ENCODE peak calls at places on chromosomes 7 and 10, in seven cellular contexts. C is A172, X is Caco-2, Z is hypothalamus, G is midbrain, W is GM06990, O is neuronal stem cell. J is an unnamed sample.
A peak's percentile ranks its signal among the peaks of the same experiment; 100 is the strongest.

GRCh38 chr10:18340496-18341051 is 200.3 kb downstream of the CACNB2 start:
- DNase-seq in W (no peak), Z (no peak), C (no peak), G (peak; percentile 18), X (no peak), O (no peak), J (no peak)

GRCh38 chr7:26191974-26192479 is 8.5 kb downstream of the HNRNPA2B1 start:
- DNase-seq in G (no peak), W (no peak), C (no peak), X (no peak), Z (no peak), O (no peak), J (no peak)

GRCh38 chr10:124917939-124918830 is 23.7 kb upstream of the ZRANB1 start:
- DNase-seq in W (peak; percentile 22), O (no peak), X (no peak), G (no peak), Z (no peak), C (peak; percentile 23), J (no peak)

GRCh38 chr10:33402748-33403147 is 68.3 kb upstream of the NRP1 start:
- DNase-seq in G (no peak), C (no peak), Z (no peak), W (no peak), X (no peak), O (no peak), J (no peak)

GRCh38 chr7:84039432-84039831 is 155.2 kb downstream of the SEMA3A start:
- DNase-seq in Z (no peak), O (no peak), G (no peak), W (no peak), X (no peak), C (no peak), J (no peak)

GRCh38 chr10:102633848-102634247 is 10.4 kb upstream of the TRIM8 start:
- DNase-seq in C (no peak), O (no peak), G (no peak), Z (no peak), X (no peak), W (no peak), J (no peak)

GRCh38 chr10:88810196-88810961 is 7.8 kb downstream of the LIPM start:
- DNase-seq in W (no peak), O (peak; percentile 24), G (peak; percentile 22), Z (no peak), X (peak; percentile 37), C (peak; percentile 52), J (peak; percentile 74)

GRCh38 chr7:90709501-90710465 is 113.7 kb downstream of the CDK14 start:
- DNase-seq in Z (no peak), C (peak; percentile 46), X (no peak), O (no peak), G (peak; percentile 26), W (peak; percentile 49), J (no peak)

GRCh38 chr10:76296885-76297775 is 865.7 kb downstream of the LRMDA start:
- DNase-seq in X (no peak), O (no peak), Z (no peak), C (no peak), W (no peak), G (no peak), J (no peak)

GRCh38 chr10:22494007-22494406 is 148.7 kb downstream of the SPAG6 start:
- DNase-seq in O (no peak), W (no peak), C (no peak), G (no peak), X (no peak), Z (no peak), J (no peak)

GRCh38 chr10:117950408-117950807 is 96.3 kb downstream of the RAB11FIP2 start:
- DNase-seq in W (no peak), C (no peak), Z (no peak), G (no peak), O (no peak), X (no peak), J (no peak)

GRCh38 chr10:93566435-93567276 is at the start of gene FFAR4:
- DNase-seq in G (no peak), X (peak; percentile 81), W (no peak), C (peak; percentile 35), Z (no peak), O (no peak), J (no peak)

GRCh38 chr10:126179637-126180036 is 208.6 kb downstream of the ADAM12 start:
- DNase-seq in X (no peak), Z (no peak), G (no peak), O (no peak), C (no peak), W (no peak), J (no peak)

GRCh38 chr7:130210181-130210935 is 2.7 kb downstream of the SSMEM1 start:
- DNase-seq in C (peak; percentile 34), W (no peak), O (no peak), Z (no peak), X (no peak), G (no peak), J (no peak)

GRCh38 chr10:62818426-62819011 is 2.4 kb upstream of the EGR2 start:
- DNase-seq in Z (no peak), G (peak; percentile 19), C (no peak), X (no peak), W (peak; percentile 51), O (peak; percentile 53), J (no peak)